ENCODE peak calls at places on chromosomes 6 and 20, in five cellular contexts. B, Y, U, N and R are unnamed samples.

GRCh38 chr6:5083813-5084191 is 1.3 kb upstream of the PPP1R3G start:
- DNase-seq in N (no peak), B (no peak), Y (no peak), U (no peak), R (no peak)

GRCh38 chr6:85464722-85465150 is 14.9 kb downstream of the NT5E start:
- DNase-seq in N (no peak), Y (no peak), B (no peak), U (no peak), R (no peak)

GRCh38 chr6:3458706-3459421 is 2.0 kb upstream of the SLC22A23 start:
- DNase-seq in B (no peak), N (peak; percentile 76), Y (no peak), U (no peak), R (peak; percentile 66)

GRCh38 chr6:104704191-104704590 is 155.5 kb downstream of the HACE1 start:
- DNase-seq in U (no peak), N (no peak), B (no peak), Y (no peak), R (no peak)

GRCh38 chr6:140979642-140980091 is 1153.1 kb upstream of the GJE1 start:
- DNase-seq in N (peak; percentile 15), U (no peak), B (no peak), Y (no peak), R (no peak)

GRCh38 chr20:1994627-1995026 is 769 bp upstream of the PDYN start:
- DNase-seq in N (peak; percentile 40), B (no peak), Y (no peak), U (no peak), R (no peak)

GRCh38 chr6:146975093-146975492 is 229.1 kb upstream of the STXBP5 start:
- DNase-seq in N (no peak), Y (no peak), U (no peak), B (no peak), R (no peak)

GRCh38 chr6:129393659-129394058 is 316.3 kb downstream of the ARHGAP18 start:
- DNase-seq in B (no peak), Y (no peak), N (no peak), U (no peak), R (no peak)

GRCh38 chr6:22737331-22737730 is 168.0 kb downstream of the HDGFL1 start:
- DNase-seq in N (peak; percentile 77), U (no peak), Y (peak; percentile 36), B (peak; percentile 1), R (peak; percentile 54)